ENCODE peak calls at places on chromosomes 12 and 14, in four cellular contexts. One of them, this sample, is unnamed.

GRCh38 chr12:92259291-92259690 is 113.6 kb upstream of the BTG1 start:
- DNase-seq in heart right ventricle: no peak
- DNase-seq in GM23338: no peak
- DNase-seq in fibroblast of lung: no peak
- DNase-seq in this sample: no peak

GRCh38 chr12:91384391-91384790 is 201.8 kb upstream of the DCN start:
- DNase-seq in fibroblast of lung: no peak
- DNase-seq in heart right ventricle: no peak
- DNase-seq in GM23338: no peak
- DNase-seq in this sample: no peak

GRCh38 chr12:78385541-78385940 is 479.0 kb upstream of the SYT1 start:
- DNase-seq in GM23338: no peak
- DNase-seq in fibroblast of lung: peak; percentile 30
- DNase-seq in heart right ventricle: no peak
- DNase-seq in this sample: no peak

GRCh38 chr14:58772814-58773620 is 135.3 kb downstream of the DACT1 start:
- DNase-seq in GM23338: peak; percentile 48
- DNase-seq in heart right ventricle: no peak
- DNase-seq in fibroblast of lung: peak; percentile 27
- DNase-seq in this sample: peak; percentile 7

GRCh38 chr14:93915070-93915705 is 12.0 kb upstream of the FAM181A start:
- DNase-seq in fibroblast of lung: no peak
- DNase-seq in heart right ventricle: no peak
- DNase-seq in GM23338: no peak
- DNase-seq in this sample: no peak

GRCh38 chr12:68976304-68976915 is 43.4 kb upstream of the CPM start:
- DNase-seq in fibroblast of lung: no peak
- DNase-seq in heart right ventricle: no peak
- DNase-seq in GM23338: no peak
- DNase-seq in this sample: no peak

GRCh38 chr14:71474291-71474690 is 457.9 kb upstream of the RGS6 start:
- DNase-seq in fibroblast of lung: no peak
- DNase-seq in GM23338: no peak
- DNase-seq in heart right ventricle: no peak
- DNase-seq in this sample: peak; percentile 67

GRCh38 chr12:53098354-53098981 is 1.0 kb downstream of the IGFBP6 start:
- DNase-seq in fibroblast of lung: peak; percentile 84
- DNase-seq in GM23338: peak; percentile 34
- DNase-seq in heart right ventricle: peak; percentile 58
- DNase-seq in this sample: peak; percentile 36

GRCh38 chr12:29521951-29522350 is 24.5 kb upstream of the OVCH1 start:
- DNase-seq in GM23338: no peak
- DNase-seq in heart right ventricle: no peak
- DNase-seq in fibroblast of lung: peak; percentile 72
- DNase-seq in this sample: no peak

GRCh38 chr14:37583358-37584210 is 11.5 kb downstream of the FOXA1 start:
- DNase-seq in fibroblast of lung: no peak
- DNase-seq in heart right ventricle: no peak
- DNase-seq in GM23338: peak; percentile 67
- DNase-seq in this sample: no peak

GRCh38 chr12:89710873-89711179 is 2.2 kb upstream of the ATP2B1 start:
- DNase-seq in heart right ventricle: no peak
- DNase-seq in GM23338: no peak
- DNase-seq in fibroblast of lung: no peak
- DNase-seq in this sample: peak; percentile 37

GRCh38 chr14:103550451-103551337 is 11.8 kb downstream of the BAG5 start:
- DNase-seq in fibroblast of lung: no peak
- DNase-seq in heart right ventricle: no peak
- DNase-seq in GM23338: no peak
- DNase-seq in this sample: no peak

GRCh38 chr14:103551338-103551762 is 11.1 kb downstream of the BAG5 start:
- DNase-seq in fibroblast of lung: no peak
- DNase-seq in heart right ventricle: no peak
- DNase-seq in GM23338: no peak
- DNase-seq in this sample: no peak

GRCh38 chr14:103552011-103552797 is 10.3 kb downstream of the BAG5 start:
- DNase-seq in GM23338: no peak
- DNase-seq in heart right ventricle: no peak
- DNase-seq in fibroblast of lung: peak; percentile 78
- DNase-seq in this sample: no peak

GRCh38 chr14:103555559-103556337 is 6.7 kb downstream of the BAG5 start:
- DNase-seq in GM23338: no peak
- DNase-seq in fibroblast of lung: no peak
- DNase-seq in heart right ventricle: no peak
- DNase-seq in this sample: no peak

GRCh38 chr14:103552811-103553210 is 9.6 kb downstream of the BAG5 start:
- DNase-seq in GM23338: no peak
- DNase-seq in fibroblast of lung: no peak
- DNase-seq in heart right ventricle: no peak
- DNase-seq in this sample: no peak
- H3K4me1 ChIP-seq in GM23338: no peaks in the 10 kb centered on the region
- H3K4me1 ChIP-seq in fibroblast of lung: peaks cover 24% of the 10 kb centered on the region
- H3K4me1 ChIP-seq in heart right ventricle: peaks cover 39% of the 10 kb centered on the region
- H3K4me1 ChIP-seq in this sample: peaks cover 20% of the 10 kb centered on the region

DNA sequence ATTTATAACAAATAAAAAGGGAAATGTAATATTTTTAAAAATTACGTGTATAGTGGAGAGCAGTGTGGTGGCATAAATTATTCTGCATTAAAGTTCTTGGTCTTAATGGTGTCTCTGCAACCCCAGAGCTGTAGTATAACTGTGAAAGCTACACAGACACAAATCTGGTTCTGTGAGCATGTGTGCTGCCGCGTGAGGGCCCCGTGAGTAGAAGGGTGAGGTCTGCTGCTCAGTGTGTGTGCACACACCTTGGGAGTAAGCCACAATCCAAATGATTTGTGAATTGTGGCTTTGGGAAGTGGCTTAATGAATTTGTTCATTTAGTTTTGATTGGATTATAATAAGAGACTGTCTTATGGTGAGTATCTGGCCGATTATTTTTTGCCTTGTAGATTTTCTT is 16.8 kb downstream of the PELI2 start:
- DNase-seq in GM23338: no peak
- DNase-seq in heart right ventricle: no peak
- DNase-seq in fibroblast of lung: no peak
- DNase-seq in this sample: no peak
- H3K4me3 ChIP-seq in GM23338: no peak overlapping the region
- H3K4me3 ChIP-seq in heart right ventricle: no peak overlapping the region
- H3K4me3 ChIP-seq in fibroblast of lung: no peak overlapping the region
- H3K4me3 ChIP-seq in this sample: no peak overlapping the region

DNA sequence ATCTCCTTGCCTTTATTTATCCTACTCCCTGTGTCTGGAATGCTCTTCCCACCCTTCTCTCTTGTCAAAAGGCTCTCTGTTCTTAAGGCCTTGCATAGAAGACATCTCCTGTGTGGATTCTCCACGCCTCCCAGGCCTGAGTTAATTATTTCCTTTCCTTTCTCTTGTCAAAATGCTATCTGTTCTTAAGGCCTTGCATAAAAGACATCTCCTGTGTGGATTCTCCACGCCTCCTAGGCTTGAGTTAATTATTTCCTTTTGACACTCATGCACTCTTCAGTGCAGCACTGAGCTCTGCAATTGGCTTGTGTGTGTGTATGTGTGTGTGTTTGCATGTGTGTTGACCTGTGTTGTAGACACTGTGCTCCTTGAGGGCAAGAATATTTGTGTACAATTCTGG is 52.1 kb upstream of the DCD start:
- DNase-seq in fibroblast of lung: no peak
- DNase-seq in heart right ventricle: no peak
- DNase-seq in GM23338: no peak
- DNase-seq in this sample: no peak
- H3K27ac ChIP-seq in fibroblast of lung: no peak overlapping the region
- H3K27ac ChIP-seq in heart right ventricle: no peak overlapping the region
- H3K27ac ChIP-seq in GM23338: no peak overlapping the region
- H3K27ac ChIP-seq in this sample: no peak overlapping the region

GRCh38 chr12:100827901-100828520 is 33.4 kb downstream of the ANO4 start:
- DNase-seq in fibroblast of lung: peak; percentile 39
- DNase-seq in GM23338: peak; percentile 71
- DNase-seq in heart right ventricle: no peak
- DNase-seq in this sample: peak; percentile 21

GRCh38 chr12:100826323-100826722 is 31.7 kb downstream of the ANO4 start:
- DNase-seq in GM23338: peak; percentile 81
- DNase-seq in fibroblast of lung: peak; percentile 55
- DNase-seq in heart right ventricle: peak; percentile 6
- DNase-seq in this sample: peak; percentile 43

GRCh38 chr12:100824476-100824875 is 29.9 kb downstream of the ANO4 start:
- DNase-seq in heart right ventricle: no peak
- DNase-seq in fibroblast of lung: no peak
- DNase-seq in GM23338: no peak
- DNase-seq in this sample: no peak

GRCh38 chr12:100830003-100830795 is 35.6 kb downstream of the ANO4 start:
- DNase-seq in heart right ventricle: no peak
- DNase-seq in GM23338: peak; percentile 32
- DNase-seq in fibroblast of lung: no peak
- DNase-seq in this sample: no peak
- H3K4me1 ChIP-seq in heart right ventricle: no peaks in the 10 kb centered on the region
- H3K4me1 ChIP-seq in GM23338: no peaks in the 10 kb centered on the region
- H3K4me1 ChIP-seq in fibroblast of lung: no peaks in the 10 kb centered on the region
- H3K4me1 ChIP-seq in this sample: no peaks in the 10 kb centered on the region

GRCh38 chr12:13036881-13037280 is 7.3 kb upstream of the FAM234B start:
- DNase-seq in GM23338: no peak
- DNase-seq in fibroblast of lung: no peak
- DNase-seq in heart right ventricle: no peak
- DNase-seq in this sample: no peak
- H3K4me3 ChIP-seq in GM23338: no peak overlapping the region
- H3K4me3 ChIP-seq in fibroblast of lung: no peak overlapping the region
- H3K4me3 ChIP-seq in heart right ventricle: no peak overlapping the region
- H3K4me3 ChIP-seq in this sample: no peak overlapping the region

GRCh38 chr12:102427542-102427923 is 52.8 kb downstream of the IGF1 start:
- DNase-seq in GM23338: no peak
- DNase-seq in fibroblast of lung: no peak
- DNase-seq in heart right ventricle: peak; percentile 47
- DNase-seq in this sample: no peak
- H3K27ac ChIP-seq in GM23338: no peak overlapping the region
- H3K27ac ChIP-seq in fibroblast of lung: peak overlapping the region; percentile 31
- H3K27ac ChIP-seq in heart right ventricle: peak overlapping the region; percentile 58
- H3K27ac ChIP-seq in this sample: no peak overlapping the region

DNA sequence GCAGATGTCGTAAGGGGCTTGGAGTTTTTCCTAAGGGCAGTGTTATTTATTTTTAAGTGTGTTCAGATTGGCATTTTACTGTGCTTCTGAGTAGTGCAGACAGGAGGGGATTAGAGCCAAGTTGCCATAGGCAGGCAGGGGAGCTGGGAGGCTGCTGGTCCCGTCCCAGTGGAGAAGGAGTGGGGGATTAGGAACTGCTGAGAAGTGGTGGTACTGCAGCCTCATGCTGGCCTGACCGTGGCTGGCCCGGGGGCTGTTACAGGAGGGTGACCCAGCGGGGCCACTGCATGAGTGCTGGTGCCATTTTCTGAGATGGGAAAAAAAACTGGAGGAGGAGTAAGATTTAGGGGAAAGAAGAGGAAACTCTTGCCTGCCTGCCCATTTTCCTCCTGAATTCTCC is 52.3 kb upstream of the DLK1 start:
- DNase-seq in heart right ventricle: no peak
- DNase-seq in GM23338: no peak
- DNase-seq in fibroblast of lung: no peak
- DNase-seq in this sample: no peak
- H3K4me1 ChIP-seq in heart right ventricle: peaks cover 17% of the 10 kb centered on the region
- H3K4me1 ChIP-seq in GM23338: no peaks in the 10 kb centered on the region
- H3K4me1 ChIP-seq in fibroblast of lung: peaks cover 7% of the 10 kb centered on the region
- H3K4me1 ChIP-seq in this sample: peaks cover 43% of the 10 kb centered on the region

GRCh38 chr12:94873368-94874085 is 130.0 kb downstream of the NDUFA12 start:
- DNase-seq in GM23338: peak; percentile 73
- DNase-seq in fibroblast of lung: no peak
- DNase-seq in heart right ventricle: no peak
- DNase-seq in this sample: no peak

GRCh38 chr12:94872007-94872653 is 131.4 kb downstream of the NDUFA12 start:
- DNase-seq in heart right ventricle: no peak
- DNase-seq in GM23338: peak; percentile 17
- DNase-seq in fibroblast of lung: no peak
- DNase-seq in this sample: no peak

GRCh38 chr12:94874086-94874985 is 129.2 kb downstream of the NDUFA12 start:
- DNase-seq in fibroblast of lung: no peak
- DNase-seq in GM23338: peak; percentile 13
- DNase-seq in heart right ventricle: no peak
- DNase-seq in this sample: no peak

GRCh38 chr12:94874986-94875312 is 128.5 kb downstream of the NDUFA12 start:
- DNase-seq in heart right ventricle: no peak
- DNase-seq in GM23338: peak; percentile 24
- DNase-seq in fibroblast of lung: no peak
- DNase-seq in this sample: no peak

DNA sequence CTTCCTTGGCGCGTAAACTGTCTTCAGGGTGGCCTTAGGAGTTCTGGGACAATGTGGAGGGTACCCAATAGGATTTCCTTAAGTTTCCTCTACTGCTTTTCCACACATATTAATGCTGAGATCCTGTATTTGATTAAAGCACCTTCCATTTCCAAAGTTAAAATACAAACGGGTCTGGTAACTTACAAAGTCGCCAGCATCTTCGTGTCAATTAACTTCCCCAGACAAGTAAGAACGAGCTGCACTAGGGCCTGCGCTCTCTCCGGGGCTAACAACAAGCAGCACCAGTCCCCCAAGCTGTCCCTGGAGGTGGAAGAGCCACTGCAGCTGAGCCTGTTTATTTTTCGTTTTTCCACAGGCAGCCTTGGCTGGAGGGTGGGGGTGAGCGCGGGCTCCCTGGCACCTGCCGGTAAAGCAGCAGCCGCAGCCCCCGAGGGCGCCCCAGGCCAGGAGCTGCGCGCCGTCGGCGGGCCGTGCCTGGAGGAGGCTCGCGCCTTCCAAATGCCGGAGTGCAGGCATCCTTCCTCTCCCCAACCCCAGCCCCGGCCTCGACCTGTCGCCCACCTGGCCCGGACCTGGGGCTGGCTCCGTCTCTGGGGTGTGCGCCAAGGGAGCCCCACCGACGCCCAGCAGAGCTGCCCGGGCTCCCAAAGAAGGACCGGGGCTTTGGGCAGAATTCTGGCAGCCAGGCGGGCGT is 130.7 kb downstream of the NDUFA12 start:
- DNase-seq in GM23338: peak; percentile 52
- DNase-seq in fibroblast of lung: no peak
- DNase-seq in heart right ventricle: no peak
- DNase-seq in this sample: peak; percentile 6
- H3K4me3 ChIP-seq in GM23338: peak overlapping the region; percentile 80
- H3K4me3 ChIP-seq in fibroblast of lung: no peak overlapping the region
- H3K4me3 ChIP-seq in heart right ventricle: peak overlapping the region; percentile 56
- H3K4me3 ChIP-seq in this sample: no peak overlapping the region

DNA sequence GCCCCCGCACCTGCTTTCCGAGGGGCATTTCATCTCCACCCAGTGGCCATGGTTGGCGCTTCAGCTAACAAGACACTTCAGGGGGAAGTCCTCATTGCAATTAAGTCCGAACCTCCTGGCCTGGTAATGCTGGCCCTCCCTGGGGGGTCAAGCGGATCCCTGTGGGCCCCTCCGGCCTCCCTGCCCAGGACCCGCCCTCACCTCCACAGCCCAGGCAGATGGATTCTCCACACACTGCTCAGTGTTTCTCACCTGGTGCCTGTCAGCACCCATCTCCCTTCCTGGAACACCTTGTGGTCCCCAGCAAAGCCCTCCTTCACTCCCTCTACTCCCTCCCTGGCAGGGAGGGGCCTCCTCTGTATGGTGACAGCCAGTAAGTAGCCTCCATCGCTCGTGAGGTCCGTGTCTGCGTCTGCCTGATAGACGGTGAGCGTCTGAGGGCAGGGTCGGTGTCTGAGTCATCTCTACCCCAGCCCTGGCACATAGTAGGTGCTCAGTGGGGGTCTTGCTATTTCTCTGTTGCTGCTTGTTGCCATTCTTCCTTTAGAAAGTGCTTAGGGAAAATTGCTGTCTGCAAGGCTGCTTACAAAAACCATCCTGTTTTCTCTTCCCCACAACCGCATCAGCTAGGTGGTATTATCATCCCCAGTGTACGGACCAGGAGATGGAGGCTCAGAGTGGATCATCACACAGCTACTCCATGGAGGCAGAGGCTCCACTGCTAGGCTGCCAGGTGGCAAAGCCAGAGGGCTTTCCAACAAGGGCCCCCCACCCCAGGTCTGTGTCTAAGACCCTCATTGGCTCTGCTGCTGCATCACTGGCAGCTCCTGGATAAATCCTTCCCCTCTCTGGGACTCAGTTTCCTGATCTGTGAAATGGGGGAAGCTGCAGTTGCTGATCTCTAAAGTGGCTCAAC is 39.7 kb upstream of the EML1 start:
- DNase-seq in GM23338: peak; percentile 39
- DNase-seq in heart right ventricle: no peak
- DNase-seq in fibroblast of lung: no peak
- DNase-seq in this sample: no peak
- H3K27ac ChIP-seq in GM23338: no peak overlapping the region
- H3K27ac ChIP-seq in heart right ventricle: peak overlapping the region; percentile 71
- H3K27ac ChIP-seq in fibroblast of lung: peak overlapping the region; percentile 31
- H3K27ac ChIP-seq in this sample: no peak overlapping the region

This sample was measured in SJCRH30.